ENCODE peak calls at places on chromosomes 1 and 21, in seven cellular contexts. L is lower lobe of right lung; N is transverse colon; Z is heart right ventricle; C is left ventricle myocardium inferior; B is CD8-positive, alpha-beta T cell; W is heart left ventricle. R is an unnamed sample.

GRCh38 chr1:20586939-20587638 is 1.8 kb upstream of the CDA start:
- DNase-seq in N (peak; percentile 40), W (no peak), C (no peak), B (no peak), L (no peak), Z (no peak), R (no peak)

GRCh38 chr1:16468558-16468957 is 28.0 kb downstream of the NECAP2 start:
- DNase-seq in C (no peak), N (no peak), Z (no peak), B (no peak), W (no peak), L (no peak), R (no peak)

GRCh38 chr21:32414579-32415358 is 2.3 kb downstream of the EVA1C start:
- DNase-seq in W (no peak), Z (no peak), B (no peak), N (no peak), L (no peak), C (no peak), R (no peak)

GRCh38 chr1:230382060-230382491 is 44.1 kb downstream of the PGBD5 start:
- DNase-seq in Z (no peak), L (peak; percentile 64), B (no peak), N (no peak), W (no peak), C (no peak), R (no peak)

GRCh38 chr1:50913954-50914353 is 46.1 kb downstream of the FAF1 start:
- DNase-seq in C (no peak), L (no peak), N (no peak), B (no peak), W (no peak), Z (no peak), R (no peak)

GRCh38 chr1:204962742-204963632 is 80.0 kb upstream of the CNTN2 start:
- DNase-seq in Z (no peak), B (no peak), C (no peak), W (no peak), N (no peak), L (no peak), R (no peak)

GRCh38 chr21:23152130-23152529 is 2153.9 kb downstream of the NCAM2 start:
- DNase-seq in L (no peak), B (no peak), Z (no peak), W (no peak), C (no peak), N (no peak), R (no peak)

GRCh38 chr21:17089121-17089520 is 423.7 kb upstream of the CXADR start:
- DNase-seq in N (no peak), W (no peak), C (no peak), B (no peak), Z (no peak), L (no peak), R (no peak)

GRCh38 chr1:109740615-109741373 is at the start of gene GSTM3:
- DNase-seq in Z (no peak), B (no peak), L (no peak), W (no peak), C (no peak), N (no peak), R (no peak)

GRCh38 chr1:184791199-184791935 is 36.7 kb upstream of the EDEM3 start:
- DNase-seq in B (no peak), Z (no peak), C (no peak), N (no peak), L (no peak), W (no peak), R (no peak)

GRCh38 chr1:212666116-212666775 is 33.4 kb downstream of the BATF3 start:
- DNase-seq in W (peak; percentile 56), C (no peak), N (no peak), Z (no peak), B (peak; percentile 46), L (no peak), R (no peak)

GRCh38 chr1:34984435-34985062 is 598 bp downstream of the TMEM35B start:
- DNase-seq in C (peak; percentile 39), B (no peak), Z (peak; percentile 59), L (peak; percentile 55), N (peak; percentile 34), W (no peak), R (no peak)

GRCh38 chr1:198936371-198937083 is 297.7 kb downstream of the PTPRC start:
- DNase-seq in W (no peak), Z (no peak), B (no peak), L (no peak), N (no peak), C (no peak), R (peak; percentile 15)

GRCh38 chr1:109513110-109513702 is 3.7 kb upstream of the AMIGO1 start:
- DNase-seq in N (no peak), B (no peak), Z (no peak), C (no peak), L (no peak), W (no peak), R (no peak)

GRCh38 chr1:41422306-41422705 is 61.1 kb downstream of the FOXO6 start:
- DNase-seq in W (no peak), L (no peak), Z (no peak), B (no peak), C (no peak), N (no peak), R (no peak)

GRCh38 chr1:41426201-41426890 is 58.1 kb downstream of the EDN2 start:
- DNase-seq in B (no peak), Z (no peak), L (peak; percentile 43), W (no peak), C (no peak), N (no peak), R (no peak)

GRCh38 chr1:41424581-41425118 is 59.8 kb downstream of the EDN2 start:
- DNase-seq in Z (no peak), C (no peak), L (no peak), W (no peak), B (no peak), N (no peak), R (no peak)

GRCh38 chr1:41425369-41425768 is 59.1 kb downstream of the EDN2 start:
- DNase-seq in N (no peak), L (no peak), W (no peak), C (no peak), Z (no peak), B (no peak), R (no peak)

GRCh38 chr1:41423511-41424191 is 60.8 kb downstream of the EDN2 start:
- DNase-seq in C (peak; percentile 60), Z (peak; percentile 49), N (peak; percentile 18), L (peak; percentile 64), W (peak; percentile 72), B (no peak), R (no peak)
- TF ChIP-seq CTCF in C (peak; percentile 47), Z (peak; percentile 47), N (peak; percentile 20), L (peak; percentile 28), W (peak; percentile 59), B (no peak), R (no peak)

GRCh38 chr1:17562375-17562774 is 22.9 kb downstream of the ARHGEF10L start:
- DNase-seq in N (no peak), W (no peak), L (no peak), B (no peak), Z (no peak), C (no peak), R (no peak)

GRCh38 chr1:17564458-17565393 is 25.2 kb downstream of the ARHGEF10L start:
- DNase-seq in N (peak; percentile 70), W (no peak), Z (no peak), L (no peak), C (no peak), B (no peak), R (peak; percentile 46)

GRCh38 chr1:17561561-17561985 is 22.1 kb downstream of the ARHGEF10L start:
- DNase-seq in L (peak; percentile 56), N (no peak), C (peak; percentile 37), W (no peak), Z (no peak), B (no peak), R (no peak)

GRCh38 chr1:17565551-17565971 is 26.1 kb downstream of the ARHGEF10L start:
- DNase-seq in N (no peak), L (no peak), Z (no peak), W (no peak), C (no peak), B (no peak), R (no peak)

GRCh38 chr1:17563494-17564281 is 24.2 kb downstream of the ARHGEF10L start:
- DNase-seq in B (no peak), W (no peak), L (no peak), C (peak; percentile 59), N (no peak), Z (peak; percentile 58), R (no peak)
- H3K4me1 ChIP-seq in B (no peaks in the 10 kb centered on the region), W (peaks cover 61% of the 10 kb centered on the region), L (peaks cover 56% of the 10 kb centered on the region), C (peaks cover 100% of the 10 kb centered on the region), N (peaks cover 84% of the 10 kb centered on the region), Z (peaks cover 54% of the 10 kb centered on the region), R (peaks cover 47% of the 10 kb centered on the region)

DNA sequence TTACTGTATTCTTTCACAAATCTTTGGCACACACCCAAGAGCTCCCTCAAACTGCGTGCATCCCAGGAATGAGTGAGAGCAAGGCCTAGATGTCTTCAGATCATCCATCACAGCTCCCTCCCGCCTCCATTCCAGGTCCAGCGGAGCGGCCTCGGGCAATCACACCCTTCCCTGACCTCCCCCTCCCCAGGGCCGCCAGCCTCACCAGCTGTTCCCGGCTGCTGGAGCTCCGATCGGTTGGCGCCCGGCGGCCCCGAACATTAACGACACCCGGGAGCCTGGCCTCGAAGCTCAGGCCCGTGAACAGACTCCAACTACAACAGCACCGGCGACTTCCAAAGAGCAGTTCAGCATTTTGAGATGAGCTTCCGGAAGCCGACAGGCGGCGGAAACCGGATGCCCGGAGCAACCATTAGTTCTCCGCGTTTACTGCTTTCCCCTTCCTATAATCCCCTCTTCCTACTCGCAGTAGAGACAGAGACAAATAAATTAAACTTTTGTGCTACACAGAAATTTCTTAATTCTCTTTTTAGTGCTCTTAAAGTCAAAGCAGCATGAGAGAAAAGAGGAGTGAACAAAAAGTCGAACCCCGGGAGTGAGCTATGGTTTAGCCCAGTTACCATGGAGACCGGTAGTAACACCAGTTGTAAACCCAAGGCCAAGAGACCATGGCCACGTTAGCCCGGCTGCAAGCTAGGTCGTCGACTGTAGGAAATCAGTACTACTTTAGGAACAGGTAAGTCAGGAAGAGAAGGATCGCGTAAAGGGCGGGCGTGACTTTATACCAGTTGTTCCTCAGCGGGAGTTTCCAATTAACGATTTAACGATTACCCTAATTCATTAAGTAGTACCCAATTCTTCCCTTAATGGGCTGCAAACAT is at the start of the genes GPATCH2 and SPATA17:
- DNase-seq in W (peak; percentile 84), L (peak; percentile 84), C (peak; percentile 78), Z (peak; percentile 85), B (peak; percentile 77), N (peak; percentile 81), R (peak; percentile 84)
- TF ChIP-seq CTCF in W (peak; percentile 64), L (no peak), C (peak; percentile 65), Z (peak; percentile 41), B (no peak), N (peak; percentile 35), R (no peak)

DNA sequence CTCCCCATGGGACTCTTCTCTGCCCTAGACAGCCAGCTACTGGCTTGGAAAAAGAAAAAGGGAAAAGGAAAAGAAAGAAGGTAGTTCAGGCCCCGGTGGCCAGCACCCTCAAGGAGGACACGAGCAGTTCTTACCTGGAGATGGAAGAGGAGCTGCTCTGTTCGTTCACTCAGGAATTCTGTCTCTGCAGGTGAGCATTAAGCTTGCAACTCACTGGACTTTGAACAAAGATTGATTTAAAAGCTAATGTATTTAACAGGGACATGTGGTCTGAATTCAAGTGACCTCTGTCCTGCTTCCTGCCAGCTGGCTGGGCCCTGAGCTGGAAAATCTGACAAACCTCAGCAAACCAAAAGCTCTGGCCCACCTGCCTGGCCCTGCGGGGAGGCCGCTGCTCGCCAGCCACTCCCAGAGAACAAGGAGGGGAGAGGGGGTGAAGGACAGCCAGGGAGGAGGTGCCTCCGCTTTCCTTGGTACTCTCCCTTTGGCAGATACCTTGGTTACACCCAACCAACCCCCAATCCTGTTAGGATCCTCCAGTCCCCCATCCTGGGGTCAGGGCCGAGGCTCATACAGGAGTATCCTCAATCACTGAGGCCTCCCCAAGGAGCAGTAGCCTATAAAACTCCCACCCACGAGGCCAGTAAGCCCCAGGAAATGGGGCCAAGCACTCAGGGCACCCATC is at the start of gene PDZK1:
- DNase-seq in N (no peak), C (no peak), B (no peak), L (no peak), W (no peak), Z (no peak), R (peak; percentile 10)
- H3K4me1 ChIP-seq in N (peaks cover 8% of the 10 kb centered on the region), C (peaks cover 3% of the 10 kb centered on the region), B (no peaks in the 10 kb centered on the region), L (no peaks in the 10 kb centered on the region), W (no peaks in the 10 kb centered on the region), Z (no peaks in the 10 kb centered on the region), R (no peaks in the 10 kb centered on the region)

R was measured in mucosa of descending colon.